ENCODE peak calls at places on chromosomes 7 and 10, in five cellular contexts. One of them, this sample, is unnamed.

GRCh38 chr7:107689553-107689952 is 28.9 kb downstream of the SLC26A4 start:
- ATAC-seq in naive thymus-derived CD8-positive, alpha-beta T cell: no peak
- ATAC-seq in lower lobe of right lung: no peak
- ATAC-seq in GM12878: no peak
- ATAC-seq in activated naive CD8-positive, alpha-beta T cell treated with anti-CD3 and anti-CD28 coated beads, Interleukin-2, amount 50 U/mL, for 24 hours: no peak
- ATAC-seq in this sample: no peak

GRCh38 chr10:21077681-21078080 is 180.6 kb upstream of the NEBL start:
- ATAC-seq in naive thymus-derived CD8-positive, alpha-beta T cell: no peak
- ATAC-seq in GM12878: no peak
- ATAC-seq in lower lobe of right lung: no peak
- ATAC-seq in activated naive CD8-positive, alpha-beta T cell treated with anti-CD3 and anti-CD28 coated beads, Interleukin-2, amount 50 U/mL, for 24 hours: no peak
- ATAC-seq in this sample: no peak

GRCh38 chr7:133585003-133585668 is 332.3 kb downstream of the EXOC4 start:
- ATAC-seq in GM12878: no peak
- ATAC-seq in naive thymus-derived CD8-positive, alpha-beta T cell: no peak
- ATAC-seq in lower lobe of right lung: no peak
- ATAC-seq in activated naive CD8-positive, alpha-beta T cell treated with anti-CD3 and anti-CD28 coated beads, Interleukin-2, amount 50 U/mL, for 24 hours: no peak
- ATAC-seq in this sample: no peak

GRCh38 chr10:73076361-73077183 is 20.1 kb downstream of the P4HA1 start:
- ATAC-seq in lower lobe of right lung: peak; percentile 64
- ATAC-seq in activated naive CD8-positive, alpha-beta T cell treated with anti-CD3 and anti-CD28 coated beads, Interleukin-2, amount 50 U/mL, for 24 hours: no peak
- ATAC-seq in GM12878: peak; percentile 61
- ATAC-seq in naive thymus-derived CD8-positive, alpha-beta T cell: no peak
- ATAC-seq in this sample: no peak

GRCh38 chr7:106057204-106057961 is 54.7 kb downstream of the SYPL1 start:
- ATAC-seq in activated naive CD8-positive, alpha-beta T cell treated with anti-CD3 and anti-CD28 coated beads, Interleukin-2, amount 50 U/mL, for 24 hours: no peak
- ATAC-seq in lower lobe of right lung: no peak
- ATAC-seq in GM12878: peak; percentile 15
- ATAC-seq in naive thymus-derived CD8-positive, alpha-beta T cell: peak; percentile 42
- ATAC-seq in this sample: no peak

GRCh38 chr10:70425096-70425495 is 16.4 kb downstream of the NODAL start:
- ATAC-seq in naive thymus-derived CD8-positive, alpha-beta T cell: no peak
- ATAC-seq in activated naive CD8-positive, alpha-beta T cell treated with anti-CD3 and anti-CD28 coated beads, Interleukin-2, amount 50 U/mL, for 24 hours: no peak
- ATAC-seq in lower lobe of right lung: no peak
- ATAC-seq in GM12878: no peak
- ATAC-seq in this sample: no peak

GRCh38 chr7:8590225-8590624 is 156.8 kb downstream of the NXPH1 start:
- ATAC-seq in lower lobe of right lung: no peak
- ATAC-seq in naive thymus-derived CD8-positive, alpha-beta T cell: no peak
- ATAC-seq in activated naive CD8-positive, alpha-beta T cell treated with anti-CD3 and anti-CD28 coated beads, Interleukin-2, amount 50 U/mL, for 24 hours: no peak
- ATAC-seq in GM12878: no peak
- ATAC-seq in this sample: no peak

GRCh38 chr10:22824984-22825383 is 102.9 kb upstream of the ARMC3 start:
- ATAC-seq in activated naive CD8-positive, alpha-beta T cell treated with anti-CD3 and anti-CD28 coated beads, Interleukin-2, amount 50 U/mL, for 24 hours: no peak
- ATAC-seq in GM12878: no peak
- ATAC-seq in lower lobe of right lung: no peak
- ATAC-seq in naive thymus-derived CD8-positive, alpha-beta T cell: no peak
- ATAC-seq in this sample: peak; percentile 76

GRCh38 chr10:77530011-77530410 is 107.6 kb downstream of the KCNMA1 start:
- ATAC-seq in activated naive CD8-positive, alpha-beta T cell treated with anti-CD3 and anti-CD28 coated beads, Interleukin-2, amount 50 U/mL, for 24 hours: no peak
- ATAC-seq in naive thymus-derived CD8-positive, alpha-beta T cell: no peak
- ATAC-seq in GM12878: no peak
- ATAC-seq in lower lobe of right lung: no peak
- ATAC-seq in this sample: no peak

GRCh38 chr10:49433069-49433468 is 37.2 kb upstream of the DRGX start:
- ATAC-seq in naive thymus-derived CD8-positive, alpha-beta T cell: no peak
- ATAC-seq in lower lobe of right lung: no peak
- ATAC-seq in activated naive CD8-positive, alpha-beta T cell treated with anti-CD3 and anti-CD28 coated beads, Interleukin-2, amount 50 U/mL, for 24 hours: no peak
- ATAC-seq in GM12878: no peak
- ATAC-seq in this sample: no peak

GRCh38 chr10:63628526-63629362 is 107.5 kb downstream of the REEP3 start:
- ATAC-seq in naive thymus-derived CD8-positive, alpha-beta T cell: peak; percentile 11
- ATAC-seq in lower lobe of right lung: peak; percentile 3
- ATAC-seq in GM12878: peak; percentile 59
- ATAC-seq in activated naive CD8-positive, alpha-beta T cell treated with anti-CD3 and anti-CD28 coated beads, Interleukin-2, amount 50 U/mL, for 24 hours: no peak
- ATAC-seq in this sample: peak; percentile 17

GRCh38 chr7:70325509-70326101 is 727.3 kb downstream of the AUTS2 start:
- ATAC-seq in naive thymus-derived CD8-positive, alpha-beta T cell: no peak
- ATAC-seq in GM12878: no peak
- ATAC-seq in lower lobe of right lung: no peak
- ATAC-seq in activated naive CD8-positive, alpha-beta T cell treated with anti-CD3 and anti-CD28 coated beads, Interleukin-2, amount 50 U/mL, for 24 hours: no peak
- ATAC-seq in this sample: no peak

GRCh38 chr7:48528689-48529088 is 357.4 kb downstream of the ABCA13 start:
- ATAC-seq in naive thymus-derived CD8-positive, alpha-beta T cell: no peak
- ATAC-seq in activated naive CD8-positive, alpha-beta T cell treated with anti-CD3 and anti-CD28 coated beads, Interleukin-2, amount 50 U/mL, for 24 hours: no peak
- ATAC-seq in GM12878: peak; percentile 69
- ATAC-seq in lower lobe of right lung: peak; percentile 34
- ATAC-seq in this sample: no peak

GRCh38 chr7:151864081-151864480 is 12.8 kb downstream of the PRKAG2 start:
- ATAC-seq in GM12878: no peak
- ATAC-seq in activated naive CD8-positive, alpha-beta T cell treated with anti-CD3 and anti-CD28 coated beads, Interleukin-2, amount 50 U/mL, for 24 hours: no peak
- ATAC-seq in lower lobe of right lung: no peak
- ATAC-seq in naive thymus-derived CD8-positive, alpha-beta T cell: no peak
- ATAC-seq in this sample: no peak

GRCh38 chr10:97380513-97380912 is 20.6 kb downstream of the RRP12 start:
- ATAC-seq in lower lobe of right lung: no peak
- ATAC-seq in GM12878: no peak
- ATAC-seq in naive thymus-derived CD8-positive, alpha-beta T cell: peak; percentile 13
- ATAC-seq in activated naive CD8-positive, alpha-beta T cell treated with anti-CD3 and anti-CD28 coated beads, Interleukin-2, amount 50 U/mL, for 24 hours: no peak
- ATAC-seq in this sample: no peak

GRCh38 chr7:115066634-115067033 is 144.7 kb downstream of the MDFIC start:
- ATAC-seq in activated naive CD8-positive, alpha-beta T cell treated with anti-CD3 and anti-CD28 coated beads, Interleukin-2, amount 50 U/mL, for 24 hours: no peak
- ATAC-seq in lower lobe of right lung: no peak
- ATAC-seq in naive thymus-derived CD8-positive, alpha-beta T cell: no peak
- ATAC-seq in GM12878: peak; percentile 69
- ATAC-seq in this sample: no peak

GRCh38 chr7:36765605-36766004 is 41.3 kb upstream of the AOAH start:
- ATAC-seq in naive thymus-derived CD8-positive, alpha-beta T cell: no peak
- ATAC-seq in activated naive CD8-positive, alpha-beta T cell treated with anti-CD3 and anti-CD28 coated beads, Interleukin-2, amount 50 U/mL, for 24 hours: peak; percentile 97
- ATAC-seq in GM12878: peak; percentile 47
- ATAC-seq in lower lobe of right lung: peak; percentile 43
- ATAC-seq in this sample: no peak

GRCh38 chr7:123616244-123616643 is 14.6 kb downstream of the ASB15 start:
- ATAC-seq in GM12878: no peak
- ATAC-seq in naive thymus-derived CD8-positive, alpha-beta T cell: no peak
- ATAC-seq in activated naive CD8-positive, alpha-beta T cell treated with anti-CD3 and anti-CD28 coated beads, Interleukin-2, amount 50 U/mL, for 24 hours: no peak
- ATAC-seq in lower lobe of right lung: no peak
- ATAC-seq in this sample: no peak

GRCh38 chr7:157432957-157433576 is 96.3 kb downstream of the DNAJB6 start:
- ATAC-seq in lower lobe of right lung: peak; percentile 62
- ATAC-seq in activated naive CD8-positive, alpha-beta T cell treated with anti-CD3 and anti-CD28 coated beads, Interleukin-2, amount 50 U/mL, for 24 hours: no peak
- ATAC-seq in naive thymus-derived CD8-positive, alpha-beta T cell: peak; percentile 81
- ATAC-seq in GM12878: peak; percentile 81
- ATAC-seq in this sample: peak; percentile 20

GRCh38 chr7:150344299-150344698 is 2.9 kb upstream of the RARRES2 start:
- ATAC-seq in naive thymus-derived CD8-positive, alpha-beta T cell: no peak
- ATAC-seq in GM12878: no peak
- ATAC-seq in activated naive CD8-positive, alpha-beta T cell treated with anti-CD3 and anti-CD28 coated beads, Interleukin-2, amount 50 U/mL, for 24 hours: no peak
- ATAC-seq in lower lobe of right lung: no peak
- ATAC-seq in this sample: no peak

GRCh38 chr7:4198301-4198700 is 483.8 kb upstream of the FOXK1 start:
- ATAC-seq in GM12878: no peak
- ATAC-seq in naive thymus-derived CD8-positive, alpha-beta T cell: no peak
- ATAC-seq in activated naive CD8-positive, alpha-beta T cell treated with anti-CD3 and anti-CD28 coated beads, Interleukin-2, amount 50 U/mL, for 24 hours: no peak
- ATAC-seq in lower lobe of right lung: no peak
- ATAC-seq in this sample: no peak

GRCh38 chr10:125146791-125147604 is 13.4 kb downstream of the CTBP2 start:
- ATAC-seq in GM12878: no peak
- ATAC-seq in activated naive CD8-positive, alpha-beta T cell treated with anti-CD3 and anti-CD28 coated beads, Interleukin-2, amount 50 U/mL, for 24 hours: no peak
- ATAC-seq in naive thymus-derived CD8-positive, alpha-beta T cell: no peak
- ATAC-seq in lower lobe of right lung: peak; percentile 67
- ATAC-seq in this sample: peak; percentile 81

GRCh38 chr7:71511361-71511807 is 379.4 kb downstream of the GALNT17 start:
- ATAC-seq in GM12878: no peak
- ATAC-seq in activated naive CD8-positive, alpha-beta T cell treated with anti-CD3 and anti-CD28 coated beads, Interleukin-2, amount 50 U/mL, for 24 hours: no peak
- ATAC-seq in naive thymus-derived CD8-positive, alpha-beta T cell: no peak
- ATAC-seq in lower lobe of right lung: no peak
- ATAC-seq in this sample: no peak

GRCh38 chr7:2956526-2957368 is 86.9 kb downstream of the CARD11 start:
- ATAC-seq in naive thymus-derived CD8-positive, alpha-beta T cell: no peak
- ATAC-seq in GM12878: no peak
- ATAC-seq in activated naive CD8-positive, alpha-beta T cell treated with anti-CD3 and anti-CD28 coated beads, Interleukin-2, amount 50 U/mL, for 24 hours: peak; percentile 83
- ATAC-seq in lower lobe of right lung: no peak
- ATAC-seq in this sample: peak; percentile 96

GRCh38 chr7:101864039-101864438 is 46.6 kb downstream of the CUX1 start:
- ATAC-seq in activated naive CD8-positive, alpha-beta T cell treated with anti-CD3 and anti-CD28 coated beads, Interleukin-2, amount 50 U/mL, for 24 hours: no peak
- ATAC-seq in lower lobe of right lung: no peak
- ATAC-seq in naive thymus-derived CD8-positive, alpha-beta T cell: no peak
- ATAC-seq in GM12878: no peak
- ATAC-seq in this sample: no peak

GRCh38 chr10:42755028-42755451 is 27.6 kb upstream of the BMS1 start:
- ATAC-seq in GM12878: no peak
- ATAC-seq in naive thymus-derived CD8-positive, alpha-beta T cell: peak; percentile 24
- ATAC-seq in activated naive CD8-positive, alpha-beta T cell treated with anti-CD3 and anti-CD28 coated beads, Interleukin-2, amount 50 U/mL, for 24 hours: peak; percentile 23
- ATAC-seq in lower lobe of right lung: peak; percentile 25
- ATAC-seq in this sample: peak; percentile 3

GRCh38 chr7:26153823-26154783 is 2.1 kb downstream of the NFE2L3 start:
- ATAC-seq in naive thymus-derived CD8-positive, alpha-beta T cell: no peak
- ATAC-seq in activated naive CD8-positive, alpha-beta T cell treated with anti-CD3 and anti-CD28 coated beads, Interleukin-2, amount 50 U/mL, for 24 hours: peak; percentile 40
- ATAC-seq in GM12878: peak; percentile 31
- ATAC-seq in lower lobe of right lung: peak; percentile 41
- ATAC-seq in this sample: peak; percentile 55

GRCh38 chr10:89591796-89592271 is 53.2 kb downstream of the PANK1 start:
- ATAC-seq in activated naive CD8-positive, alpha-beta T cell treated with anti-CD3 and anti-CD28 coated beads, Interleukin-2, amount 50 U/mL, for 24 hours: no peak
- ATAC-seq in naive thymus-derived CD8-positive, alpha-beta T cell: no peak
- ATAC-seq in GM12878: no peak
- ATAC-seq in lower lobe of right lung: peak; percentile 86
- ATAC-seq in this sample: no peak

GRCh38 chr10:129530486-129531065 is 63.5 kb downstream of the MGMT start:
- ATAC-seq in activated naive CD8-positive, alpha-beta T cell treated with anti-CD3 and anti-CD28 coated beads, Interleukin-2, amount 50 U/mL, for 24 hours: no peak
- ATAC-seq in lower lobe of right lung: no peak
- ATAC-seq in naive thymus-derived CD8-positive, alpha-beta T cell: no peak
- ATAC-seq in GM12878: no peak
- ATAC-seq in this sample: no peak

GRCh38 chr10:43595739-43596298 is 10.4 kb upstream of the ZNF485 start:
- ATAC-seq in lower lobe of right lung: peak; percentile 29
- ATAC-seq in activated naive CD8-positive, alpha-beta T cell treated with anti-CD3 and anti-CD28 coated beads, Interleukin-2, amount 50 U/mL, for 24 hours: peak; percentile 89
- ATAC-seq in naive thymus-derived CD8-positive, alpha-beta T cell: no peak
- ATAC-seq in GM12878: peak; percentile 80
- ATAC-seq in this sample: no peak

GRCh38 chr7:41292457-41292856 is 410.4 kb downstream of the INHBA start:
- ATAC-seq in naive thymus-derived CD8-positive, alpha-beta T cell: no peak
- ATAC-seq in activated naive CD8-positive, alpha-beta T cell treated with anti-CD3 and anti-CD28 coated beads, Interleukin-2, amount 50 U/mL, for 24 hours: no peak
- ATAC-seq in lower lobe of right lung: no peak
- ATAC-seq in GM12878: no peak
- ATAC-seq in this sample: peak; percentile 89

GRCh38 chr7:112213735-112214134 is 7.2 kb downstream of the ZNF277 start:
- ATAC-seq in GM12878: peak; percentile 29
- ATAC-seq in activated naive CD8-positive, alpha-beta T cell treated with anti-CD3 and anti-CD28 coated beads, Interleukin-2, amount 50 U/mL, for 24 hours: no peak
- ATAC-seq in naive thymus-derived CD8-positive, alpha-beta T cell: no peak
- ATAC-seq in lower lobe of right lung: no peak
- ATAC-seq in this sample: no peak

GRCh38 chr10:97518601-97519043 is 19.9 kb downstream of the UBTD1 start:
- ATAC-seq in GM12878: no peak
- ATAC-seq in activated naive CD8-positive, alpha-beta T cell treated with anti-CD3 and anti-CD28 coated beads, Interleukin-2, amount 50 U/mL, for 24 hours: no peak
- ATAC-seq in naive thymus-derived CD8-positive, alpha-beta T cell: no peak
- ATAC-seq in lower lobe of right lung: no peak
- ATAC-seq in this sample: peak; percentile 43

GRCh38 chr10:73898730-73899400 is 12.1 kb upstream of the PLAU start:
- ATAC-seq in naive thymus-derived CD8-positive, alpha-beta T cell: no peak
- ATAC-seq in lower lobe of right lung: no peak
- ATAC-seq in GM12878: no peak
- ATAC-seq in activated naive CD8-positive, alpha-beta T cell treated with anti-CD3 and anti-CD28 coated beads, Interleukin-2, amount 50 U/mL, for 24 hours: no peak
- ATAC-seq in this sample: no peak

GRCh38 chr7:139918488-139918887 is 89.4 kb downstream of the TBXAS1 start:
- ATAC-seq in activated naive CD8-positive, alpha-beta T cell treated with anti-CD3 and anti-CD28 coated beads, Interleukin-2, amount 50 U/mL, for 24 hours: no peak
- ATAC-seq in GM12878: no peak
- ATAC-seq in lower lobe of right lung: peak; percentile 50
- ATAC-seq in naive thymus-derived CD8-positive, alpha-beta T cell: no peak
- ATAC-seq in this sample: no peak

GRCh38 chr7:50206521-50207250 is 97.8 kb upstream of the IKZF1 start:
- ATAC-seq in naive thymus-derived CD8-positive, alpha-beta T cell: peak; percentile 83
- ATAC-seq in lower lobe of right lung: peak; percentile 61
- ATAC-seq in GM12878: no peak
- ATAC-seq in activated naive CD8-positive, alpha-beta T cell treated with anti-CD3 and anti-CD28 coated beads, Interleukin-2, amount 50 U/mL, for 24 hours: peak; percentile 76
- ATAC-seq in this sample: peak; percentile 36

GRCh38 chr10:15253951-15254807 is 85.7 kb upstream of the NMT2 start:
- ATAC-seq in naive thymus-derived CD8-positive, alpha-beta T cell: peak; percentile 69
- ATAC-seq in lower lobe of right lung: no peak
- ATAC-seq in activated naive CD8-positive, alpha-beta T cell treated with anti-CD3 and anti-CD28 coated beads, Interleukin-2, amount 50 U/mL, for 24 hours: peak; percentile 24
- ATAC-seq in GM12878: peak; percentile 38
- ATAC-seq in this sample: no peak

This sample was measured in esophagus mucosa.